ENCODE peak calls at places on chromosome 7, in ten cellular contexts. A is lower lobe of right lung, W is cardiac muscle cell, X is HCT116, M is right atrium auricular region, P is heart left ventricle, K is colonic mucosa, V is brain microvascular endothelial cell, H is left ventricle myocardium inferior, J is dorsolateral prefrontal cortex. Z is an unnamed sample.
A peak's percentile ranks its signal among the peaks of the same experiment; 100 is the strongest.

GRCh38 chr7:43787771-43788170 is 29.3 kb downstream of the BLVRA start:
- DNase-seq in H (no peak), K (no peak), V (no peak), W (no peak), A (no peak), X (no peak), P (no peak), M (no peak), J (no peak), Z (no peak)

GRCh38 chr7:131608112-131608498 is 51.7 kb upstream of the PODXL start:
- DNase-seq in H (no peak), V (no peak), A (no peak), W (no peak), X (no peak), J (no peak), M (no peak), K (no peak), P (no peak), Z (no peak)

GRCh38 chr7:150986099-150986512 is 4.7 kb upstream of the NOS3 start:
- DNase-seq in W (peak; percentile 61), X (no peak), A (no peak), P (peak; percentile 70), K (peak; percentile 79), V (peak; percentile 37), H (peak; percentile 61), J (peak; percentile 80), M (no peak), Z (no peak)

GRCh38 chr7:80542398-80542797 is 30.5 kb upstream of the GNAT3 start:
- DNase-seq in V (peak; percentile 71), K (no peak), P (no peak), H (no peak), A (no peak), W (peak; percentile 80), X (no peak), J (no peak), M (no peak), Z (no peak)

GRCh38 chr7:134792968-134793367 is 13.5 kb downstream of the CALD1 start:
- DNase-seq in M (peak; percentile 82), K (no peak), H (peak; percentile 48), V (peak; percentile 92), X (no peak), W (peak; percentile 95), A (no peak), J (no peak), P (peak; percentile 77), Z (peak; percentile 87)

GRCh38 chr7:11579141-11579540 is 252.9 kb downstream of the THSD7A start:
- DNase-seq in H (no peak), V (no peak), K (no peak), W (peak; percentile 11), J (no peak), P (no peak), X (no peak), A (no peak), M (no peak), Z (no peak)

GRCh38 chr7:3028071-3028766 is 15.4 kb downstream of the CARD11 start:
- DNase-seq in W (peak; percentile 29), A (no peak), J (no peak), K (no peak), H (no peak), P (peak; percentile 31), X (no peak), M (peak; percentile 58), V (peak; percentile 66), Z (peak; percentile 46)

GRCh38 chr7:148218603-148219002 is 372.0 kb upstream of the C7orf33 start:
- DNase-seq in M (no peak), H (no peak), K (no peak), P (no peak), J (no peak), A (no peak), W (no peak), V (no peak), X (no peak), Z (no peak)

GRCh38 chr7:151351027-151351426 is 9.4 kb downstream of the NUB1 start:
- DNase-seq in P (no peak), A (no peak), H (no peak), X (no peak), J (no peak), V (no peak), W (no peak), K (peak; percentile 32), M (peak; percentile 7), Z (no peak)

GRCh38 chr7:134783294-134784069 is 4.0 kb downstream of the CALD1 start:
- DNase-seq in H (no peak), V (no peak), A (no peak), X (no peak), K (no peak), P (no peak), W (no peak), M (no peak), J (no peak), Z (no peak)

GRCh38 chr7:153808117-153808516 is 244.1 kb upstream of the DPP6 start:
- DNase-seq in V (no peak), H (no peak), K (no peak), J (no peak), M (no peak), A (no peak), P (no peak), W (no peak), X (no peak), Z (no peak)

GRCh38 chr7:44980393-44981034 is 1.7 kb upstream of the MYO1G start:
- DNase-seq in P (peak; percentile 37), V (peak; percentile 51), M (no peak), A (no peak), X (no peak), J (no peak), K (no peak), H (no peak), W (peak; percentile 70), Z (no peak)

GRCh38 chr7:3559178-3559765 is 258.2 kb downstream of the SDK1 start:
- DNase-seq in H (no peak), V (peak; percentile 85), P (no peak), M (no peak), X (no peak), J (no peak), A (no peak), W (peak; percentile 91), K (no peak), Z (no peak)

GRCh38 chr7:66344166-66344565 is 139.0 kb downstream of the TPST1 start:
- DNase-seq in M (no peak), W (peak; percentile 87), A (no peak), J (no peak), P (no peak), V (no peak), K (no peak), H (no peak), X (no peak), Z (no peak)

GRCh38 chr7:51482976-51483375 is 166.4 kb upstream of the COBL start:
- DNase-seq in A (no peak), H (no peak), X (no peak), P (no peak), M (no peak), K (no peak), V (no peak), J (no peak), W (no peak), Z (no peak)

GRCh38 chr7:103989785-103990775 is 622 bp upstream of the RELN start:
- DNase-seq in X (no peak), M (no peak), P (no peak), A (no peak), H (no peak), K (no peak), W (peak; percentile 58), V (peak; percentile 36), J (no peak), Z (no peak)

GRCh38 chr7:96993980-96994379 is 11.4 kb upstream of the DLX6 start:
- DNase-seq in V (no peak), A (no peak), M (no peak), X (no peak), J (no peak), P (no peak), H (no peak), K (no peak), W (no peak), Z (no peak)

GRCh38 chr7:144656960-144657359 is 178.9 kb downstream of the TPK1 start:
- DNase-seq in A (no peak), H (no peak), V (no peak), P (no peak), X (no peak), W (no peak), K (no peak), M (no peak), J (no peak), Z (no peak)
- TF ChIP-seq CTCF in A (no peak), H (peak; percentile 31), V (no peak), P (no peak), X (no peak), W (no peak), K (no peak), M (no peak), J (no peak), Z (no peak)

GRCh38 chr7:124042826-124043225 is 10.0 kb upstream of the TMEM229A start:
- DNase-seq in W (no peak), X (no peak), P (no peak), A (no peak), H (no peak), V (no peak), K (no peak), J (no peak), M (no peak), Z (no peak)

GRCh38 chr7:124035706-124036105 is 2.8 kb upstream of the TMEM229A start:
- DNase-seq in W (no peak), H (no peak), P (no peak), M (no peak), V (no peak), J (no peak), X (no peak), A (no peak), K (no peak), Z (no peak)

GRCh38 chr7:124041439-124041838 is 8.6 kb upstream of the TMEM229A start:
- DNase-seq in M (no peak), X (no peak), A (no peak), J (no peak), W (no peak), V (no peak), H (no peak), P (no peak), K (no peak), Z (no peak)
- H3K27ac ChIP-seq in M (no peak overlapping the region), X (no peak overlapping the region), A (no peak overlapping the region), J (no peak overlapping the region), W (no peak overlapping the region), V (no peak overlapping the region), H (no peak overlapping the region), P (no peak overlapping the region), K (no peak overlapping the region), Z (no peak overlapping the region)

DNA sequence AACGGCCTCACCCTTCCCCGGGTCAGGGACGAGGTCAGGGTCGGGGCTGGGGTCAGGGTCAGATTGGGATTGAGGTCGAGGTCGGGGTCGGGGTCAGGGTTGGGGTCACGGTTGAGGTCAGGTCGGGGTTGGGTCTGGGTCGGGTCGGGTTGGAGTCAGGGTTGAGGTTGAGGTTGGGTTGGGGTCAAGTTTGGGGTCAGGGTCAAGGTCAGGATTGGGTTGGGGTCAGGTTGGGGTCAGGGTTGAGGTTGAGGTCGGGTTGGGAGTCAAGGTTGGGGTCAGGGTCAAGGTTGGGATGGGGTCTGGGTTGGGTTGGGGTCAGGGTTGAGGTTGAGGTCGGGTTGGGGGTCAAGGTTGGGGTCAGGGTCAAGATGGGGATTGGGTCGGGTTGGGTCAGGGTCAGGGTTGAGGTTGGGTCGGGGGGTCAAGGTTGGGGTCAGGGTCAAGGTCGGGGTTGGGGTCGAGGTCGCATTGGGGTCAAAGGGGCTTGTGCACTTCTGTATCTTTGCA is 131.4 kb downstream of the VIPR2 start:
- DNase-seq in K (no peak), A (no peak), V (no peak), H (no peak), W (no peak), M (no peak), X (no peak), J (peak; percentile 38), P (no peak), Z (no peak)
- H3K4me3 ChIP-seq in K (no peak overlapping the region), A (no peak overlapping the region), V (no peak overlapping the region), H (no peak overlapping the region), W (no peak overlapping the region), M (no peak overlapping the region), X (no peak overlapping the region), J (no peak overlapping the region), P (no peak overlapping the region), Z (peak overlapping the region; percentile 33)

GRCh38 chr7:33673029-33673700 is 232.2 kb upstream of the BMPER start:
- DNase-seq in J (no peak), P (no peak), A (no peak), K (no peak), X (no peak), H (no peak), W (no peak), M (no peak), V (no peak), Z (no peak)
- TF ChIP-seq CTCF in J (no peak), P (peak; percentile 13), A (no peak), K (no peak), X (no peak), H (no peak), W (no peak), M (no peak), V (peak; percentile 30), Z (no peak)